ENCODE peak calls at places on chromosomes 13 and 19, in ten cellular contexts. One of them, this sample, is unnamed.

GRCh38 chr13:28753208-28753892 is 34.6 kb upstream of the SLC46A3 start:
- DNase-seq in A549: peak; percentile 61
- DNase-seq in stomach: peak; percentile 31
- DNase-seq in MCF 10A: peak; percentile 93
- DNase-seq in tibial artery: peak; percentile 82
- DNase-seq in colonic mucosa: peak; percentile 59
- DNase-seq in cardiac muscle cell: peak; percentile 95
- DNase-seq in Calu3: peak; percentile 30
- DNase-seq in epithelial cell of proximal tubule: peak; percentile 74
- DNase-seq in GM23338: peak; percentile 86
- DNase-seq in this sample: peak; percentile 93

GRCh38 chr19:6501740-6502648 is at the start of gene TUBB4A:
- DNase-seq in colonic mucosa: no peak
- DNase-seq in Calu3: peak; percentile 16
- DNase-seq in stomach: no peak
- DNase-seq in cardiac muscle cell: no peak
- DNase-seq in GM23338: peak; percentile 62
- DNase-seq in A549: peak; percentile 54
- DNase-seq in MCF 10A: no peak
- DNase-seq in epithelial cell of proximal tubule: no peak
- DNase-seq in tibial artery: no peak
- DNase-seq in this sample: no peak

GRCh38 chr19:57302020-57302465 is 18.2 kb upstream of the ZNF543 start:
- DNase-seq in Calu3: no peak
- DNase-seq in A549: no peak
- DNase-seq in MCF 10A: peak; percentile 98
- DNase-seq in epithelial cell of proximal tubule: peak; percentile 43
- DNase-seq in GM23338: no peak
- DNase-seq in colonic mucosa: no peak
- DNase-seq in cardiac muscle cell: peak; percentile 97
- DNase-seq in tibial artery: peak; percentile 75
- DNase-seq in stomach: no peak
- DNase-seq in this sample: peak; percentile 99

GRCh38 chr13:99983401-99984133 is 2.0 kb downstream of the ZIC2 start:
- DNase-seq in tibial artery: no peak
- DNase-seq in MCF 10A: no peak
- DNase-seq in Calu3: no peak
- DNase-seq in epithelial cell of proximal tubule: no peak
- DNase-seq in cardiac muscle cell: no peak
- DNase-seq in colonic mucosa: no peak
- DNase-seq in GM23338: peak; percentile 63
- DNase-seq in stomach: no peak
- DNase-seq in A549: no peak
- DNase-seq in this sample: no peak

GRCh38 chr19:42295831-42296525 is 6.0 kb upstream of the PRR19 start:
- DNase-seq in MCF 10A: peak; percentile 76
- DNase-seq in tibial artery: peak; percentile 90
- DNase-seq in GM23338: peak; percentile 91
- DNase-seq in stomach: peak; percentile 87
- DNase-seq in A549: peak; percentile 93
- DNase-seq in Calu3: peak; percentile 97
- DNase-seq in cardiac muscle cell: peak; percentile 65
- DNase-seq in colonic mucosa: peak; percentile 93
- DNase-seq in epithelial cell of proximal tubule: no peak
- DNase-seq in this sample: peak; percentile 72

GRCh38 chr13:95564948-95565347 is 12.4 kb downstream of the CLDN10 start:
- DNase-seq in stomach: no peak
- DNase-seq in cardiac muscle cell: peak; percentile 89
- DNase-seq in tibial artery: no peak
- DNase-seq in epithelial cell of proximal tubule: peak; percentile 79
- DNase-seq in A549: no peak
- DNase-seq in Calu3: no peak
- DNase-seq in MCF 10A: peak; percentile 92
- DNase-seq in colonic mucosa: no peak
- DNase-seq in GM23338: no peak
- DNase-seq in this sample: peak; percentile 79

GRCh38 chr13:60261432-60262351 is 98.0 kb upstream of the DIAPH3 start:
- DNase-seq in epithelial cell of proximal tubule: no peak
- DNase-seq in Calu3: no peak
- DNase-seq in colonic mucosa: peak; percentile 21
- DNase-seq in tibial artery: no peak
- DNase-seq in stomach: no peak
- DNase-seq in GM23338: peak; percentile 95
- DNase-seq in A549: no peak
- DNase-seq in MCF 10A: no peak
- DNase-seq in cardiac muscle cell: no peak
- DNase-seq in this sample: peak; percentile 14

GRCh38 chr13:113924184-113924583 is 49.7 kb downstream of the C13orf46 start:
- DNase-seq in Calu3: no peak
- DNase-seq in A549: no peak
- DNase-seq in stomach: peak; percentile 2
- DNase-seq in GM23338: no peak
- DNase-seq in MCF 10A: no peak
- DNase-seq in cardiac muscle cell: no peak
- DNase-seq in epithelial cell of proximal tubule: no peak
- DNase-seq in tibial artery: no peak
- DNase-seq in colonic mucosa: no peak
- DNase-seq in this sample: no peak

GRCh38 chr19:37227996-37228395 is 10.0 kb downstream of the ZNF383 start:
- DNase-seq in stomach: no peak
- DNase-seq in Calu3: no peak
- DNase-seq in cardiac muscle cell: no peak
- DNase-seq in epithelial cell of proximal tubule: no peak
- DNase-seq in A549: no peak
- DNase-seq in tibial artery: no peak
- DNase-seq in GM23338: peak; percentile 84
- DNase-seq in colonic mucosa: no peak
- DNase-seq in MCF 10A: no peak
- DNase-seq in this sample: peak; percentile 34

GRCh38 chr19:6459356-6460098 is at the start of gene SLC25A23:
- DNase-seq in Calu3: peak; percentile 77
- DNase-seq in cardiac muscle cell: peak; percentile 83
- DNase-seq in stomach: peak; percentile 74
- DNase-seq in epithelial cell of proximal tubule: peak; percentile 18
- DNase-seq in tibial artery: peak; percentile 83
- DNase-seq in A549: peak; percentile 66
- DNase-seq in colonic mucosa: peak; percentile 86
- DNase-seq in GM23338: peak; percentile 82
- DNase-seq in MCF 10A: peak; percentile 76
- DNase-seq in this sample: peak; percentile 83

GRCh38 chr19:55640043-55640576 is 692 bp upstream of the ZNF580 start:
- DNase-seq in tibial artery: peak; percentile 81
- DNase-seq in epithelial cell of proximal tubule: no peak
- DNase-seq in colonic mucosa: peak; percentile 60
- DNase-seq in GM23338: peak; percentile 75
- DNase-seq in stomach: peak; percentile 71
- DNase-seq in MCF 10A: no peak
- DNase-seq in Calu3: no peak
- DNase-seq in A549: no peak
- DNase-seq in cardiac muscle cell: peak; percentile 79
- DNase-seq in this sample: peak; percentile 81

GRCh38 chr19:30645946-30646577 is 273.9 kb downstream of the ZNF536 start:
- DNase-seq in tibial artery: no peak
- DNase-seq in epithelial cell of proximal tubule: no peak
- DNase-seq in GM23338: no peak
- DNase-seq in stomach: no peak
- DNase-seq in cardiac muscle cell: no peak
- DNase-seq in MCF 10A: no peak
- DNase-seq in Calu3: no peak
- DNase-seq in colonic mucosa: no peak
- DNase-seq in A549: no peak
- DNase-seq in this sample: no peak

GRCh38 chr19:41263850-41264580 is at the start of gene HNRNPUL1:
- DNase-seq in cardiac muscle cell: peak; percentile 100
- DNase-seq in MCF 10A: peak; percentile 100
- DNase-seq in A549: peak; percentile 100
- DNase-seq in epithelial cell of proximal tubule: peak; percentile 100
- DNase-seq in stomach: peak; percentile 98
- DNase-seq in tibial artery: peak; percentile 100
- DNase-seq in GM23338: peak; percentile 100
- DNase-seq in colonic mucosa: peak; percentile 98
- DNase-seq in Calu3: peak; percentile 99
- DNase-seq in this sample: peak; percentile 100

GRCh38 chr13:79281335-79281734 is 124.7 kb downstream of the RBM26 start:
- DNase-seq in tibial artery: no peak
- DNase-seq in colonic mucosa: no peak
- DNase-seq in stomach: no peak
- DNase-seq in GM23338: peak; percentile 95
- DNase-seq in MCF 10A: no peak
- DNase-seq in cardiac muscle cell: no peak
- DNase-seq in epithelial cell of proximal tubule: no peak
- DNase-seq in Calu3: no peak
- DNase-seq in A549: no peak
- DNase-seq in this sample: no peak

DNA sequence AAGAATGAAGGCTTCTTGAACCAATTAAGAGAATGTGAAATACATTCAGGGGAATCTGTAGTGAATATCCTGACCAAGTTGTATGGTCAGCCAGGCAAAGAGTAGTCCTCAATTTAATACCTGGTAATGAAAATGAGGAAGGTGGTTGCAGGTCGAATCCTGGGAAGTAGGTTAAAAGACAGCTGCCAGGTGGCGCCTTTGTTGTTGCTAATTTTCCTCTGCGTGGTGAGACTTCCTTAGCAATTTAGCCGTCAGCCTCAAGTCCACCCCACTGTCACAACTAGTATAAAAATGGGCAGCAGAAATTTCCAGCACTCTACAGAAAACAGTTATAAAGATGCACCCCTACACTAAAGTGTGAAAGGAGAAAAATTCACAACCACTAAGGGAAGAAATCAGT is 235.7 kb downstream of the NHLRC3 start:
- DNase-seq in GM23338: peak; percentile 55
- DNase-seq in MCF 10A: peak; percentile 18
- DNase-seq in stomach: peak; percentile 33
- DNase-seq in epithelial cell of proximal tubule: no peak
- DNase-seq in cardiac muscle cell: peak; percentile 26
- DNase-seq in colonic mucosa: peak; percentile 27
- DNase-seq in tibial artery: no peak
- DNase-seq in A549: no peak
- DNase-seq in Calu3: peak; percentile 4
- DNase-seq in this sample: peak; percentile 49
- TF ChIP-seq CTCF in GM23338: peak; percentile 73
- TF ChIP-seq CTCF in MCF 10A: peak; percentile 27
- TF ChIP-seq CTCF in stomach: no peak
- TF ChIP-seq CTCF in epithelial cell of proximal tubule: peak; percentile 55
- TF ChIP-seq CTCF in cardiac muscle cell: peak; percentile 12
- TF ChIP-seq CTCF in colonic mucosa: no peak
- TF ChIP-seq CTCF in tibial artery: no peak
- TF ChIP-seq CTCF in A549: peak; percentile 25
- TF ChIP-seq CTCF in Calu3: no peak
- TF ChIP-seq CTCF in this sample: peak; percentile 50

GRCh38 chr19:21256722-21257121 is 72.5 kb downstream of the ZNF708 start:
- DNase-seq in colonic mucosa: no peak
- DNase-seq in MCF 10A: peak; percentile 0
- DNase-seq in tibial artery: no peak
- DNase-seq in A549: peak; percentile 20
- DNase-seq in stomach: no peak
- DNase-seq in Calu3: no peak
- DNase-seq in GM23338: peak; percentile 91
- DNase-seq in cardiac muscle cell: peak; percentile 7
- DNase-seq in epithelial cell of proximal tubule: no peak
- DNase-seq in this sample: peak; percentile 69
- TF ChIP-seq CTCF in colonic mucosa: no peak
- TF ChIP-seq CTCF in MCF 10A: no peak
- TF ChIP-seq CTCF in tibial artery: no peak
- TF ChIP-seq CTCF in A549: peak; percentile 64
- TF ChIP-seq CTCF in stomach: peak; percentile 21
- TF ChIP-seq CTCF in Calu3: no peak
- TF ChIP-seq CTCF in GM23338: peak; percentile 94
- TF ChIP-seq CTCF in cardiac muscle cell: peak; percentile 6
- TF ChIP-seq CTCF in epithelial cell of proximal tubule: peak; percentile 32
- TF ChIP-seq CTCF in this sample: peak; percentile 58

DNA sequence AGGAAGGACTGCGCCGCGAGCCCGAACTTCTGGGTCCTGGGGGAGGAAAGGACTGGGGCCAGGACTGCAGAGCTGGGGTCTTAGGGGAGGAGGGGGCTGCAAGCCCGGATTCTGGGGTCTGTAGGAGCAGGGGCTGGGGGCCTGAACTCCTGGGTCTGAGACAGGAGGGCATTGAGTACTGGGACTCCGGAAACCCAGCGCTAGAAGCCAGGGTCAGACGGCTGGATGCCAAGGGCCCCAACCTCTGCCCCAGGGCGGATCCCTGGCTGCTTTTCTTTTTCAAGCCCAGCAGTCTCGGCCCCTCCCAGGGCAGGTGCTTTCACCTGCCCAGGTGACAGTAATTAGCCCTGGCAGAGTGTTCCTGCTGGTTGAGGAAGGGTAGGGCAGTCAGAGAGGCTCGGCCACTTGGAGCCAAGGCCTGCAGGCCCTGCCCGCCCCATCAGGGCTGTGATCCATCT is 2.3 kb downstream of the MYH14 start:
- DNase-seq in GM23338: peak; percentile 72
- DNase-seq in stomach: peak; percentile 85
- DNase-seq in MCF 10A: no peak
- DNase-seq in tibial artery: no peak
- DNase-seq in Calu3: peak; percentile 83
- DNase-seq in colonic mucosa: peak; percentile 94
- DNase-seq in epithelial cell of proximal tubule: no peak
- DNase-seq in cardiac muscle cell: no peak
- DNase-seq in A549: no peak
- DNase-seq in this sample: peak; percentile 9
- TF ChIP-seq CTCF in GM23338: no peak
- TF ChIP-seq CTCF in stomach: no peak
- TF ChIP-seq CTCF in MCF 10A: no peak
- TF ChIP-seq CTCF in tibial artery: no peak
- TF ChIP-seq CTCF in Calu3: peak; percentile 26
- TF ChIP-seq CTCF in colonic mucosa: peak; percentile 22
- TF ChIP-seq CTCF in epithelial cell of proximal tubule: no peak
- TF ChIP-seq CTCF in cardiac muscle cell: no peak
- TF ChIP-seq CTCF in A549: no peak
- TF ChIP-seq CTCF in this sample: peak; percentile 7

DNA sequence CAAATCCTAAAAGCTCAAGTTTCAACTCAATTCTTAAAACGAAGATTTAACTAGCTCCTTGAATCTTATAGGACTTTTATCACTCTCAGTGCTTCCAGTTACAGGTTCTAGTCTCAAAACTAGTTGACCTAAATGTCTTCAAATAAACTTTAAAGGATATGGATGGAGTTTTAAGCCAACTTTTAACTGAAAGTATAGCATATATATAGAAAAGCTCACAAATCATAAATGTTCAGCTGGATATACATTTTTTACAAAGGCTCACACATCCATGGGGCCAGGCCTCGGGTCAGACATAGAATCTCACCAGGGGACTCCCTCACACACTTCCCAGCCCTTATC is 47.1 kb upstream of the ARHGEF7 start:
- DNase-seq in Calu3: no peak
- DNase-seq in colonic mucosa: no peak
- DNase-seq in MCF 10A: no peak
- DNase-seq in GM23338: no peak
- DNase-seq in tibial artery: no peak
- DNase-seq in A549: no peak
- DNase-seq in stomach: no peak
- DNase-seq in epithelial cell of proximal tubule: no peak
- DNase-seq in cardiac muscle cell: no peak
- DNase-seq in this sample: no peak
- TF ChIP-seq CTCF in Calu3: no peak
- TF ChIP-seq CTCF in colonic mucosa: no peak
- TF ChIP-seq CTCF in MCF 10A: no peak
- TF ChIP-seq CTCF in GM23338: no peak
- TF ChIP-seq CTCF in tibial artery: no peak
- TF ChIP-seq CTCF in A549: no peak
- TF ChIP-seq CTCF in stomach: peak; percentile 5
- TF ChIP-seq CTCF in epithelial cell of proximal tubule: no peak
- TF ChIP-seq CTCF in cardiac muscle cell: no peak
- TF ChIP-seq CTCF in this sample: no peak